ENCODE peak calls at places on chromosomes 1 and 21, in four cellular contexts. One of them, this sample, is unnamed.

GRCh38 chr1:51671527-51672325 is 54.8 kb downstream of the OSBPL9 start:
- DNase-seq in fibroblast of mammary gland: peak; percentile 72
- DNase-seq in heart right ventricle: no peak
- DNase-seq in NCI-H226: peak; percentile 78
- DNase-seq in this sample: no peak

GRCh38 chr1:22268327-22268726 is 125.4 kb upstream of the WNT4 start:
- DNase-seq in fibroblast of mammary gland: no peak
- DNase-seq in heart right ventricle: no peak
- DNase-seq in NCI-H226: no peak
- DNase-seq in this sample: no peak

GRCh38 chr1:29677028-29678024 is 441.0 kb downstream of the PTPRU start:
- DNase-seq in fibroblast of mammary gland: no peak
- DNase-seq in heart right ventricle: no peak
- DNase-seq in NCI-H226: no peak
- DNase-seq in this sample: peak; percentile 15

GRCh38 chr1:229059671-229060079 is 211.2 kb upstream of the RAB4A start:
- DNase-seq in fibroblast of mammary gland: peak; percentile 81
- DNase-seq in heart right ventricle: peak; percentile 46
- DNase-seq in NCI-H226: no peak
- DNase-seq in this sample: peak; percentile 9

GRCh38 chr1:212290608-212291007 is 5.4 kb downstream of the PPP2R5A start:
- DNase-seq in fibroblast of mammary gland: peak; percentile 25
- DNase-seq in heart right ventricle: no peak
- DNase-seq in NCI-H226: peak; percentile 18
- DNase-seq in this sample: no peak

GRCh38 chr1:241406421-241406820 is 49.4 kb upstream of the RGS7 start:
- DNase-seq in fibroblast of mammary gland: no peak
- DNase-seq in heart right ventricle: no peak
- DNase-seq in NCI-H226: no peak
- DNase-seq in this sample: no peak

GRCh38 chr1:29122662-29122986 is 1.1 kb downstream of the TMEM200B start:
- DNase-seq in fibroblast of mammary gland: peak; percentile 87
- DNase-seq in heart right ventricle: peak; percentile 73
- DNase-seq in NCI-H226: peak; percentile 71
- DNase-seq in this sample: peak; percentile 86

GRCh38 chr1:89688607-89689006 is 55.7 kb downstream of the LRRC8C start:
- DNase-seq in fibroblast of mammary gland: peak; percentile 36
- DNase-seq in heart right ventricle: no peak
- DNase-seq in NCI-H226: no peak
- DNase-seq in this sample: no peak

GRCh38 chr1:192763243-192763642 is 45.6 kb upstream of the RGS2 start:
- DNase-seq in fibroblast of mammary gland: peak; percentile 54
- DNase-seq in heart right ventricle: no peak
- DNase-seq in NCI-H226: peak; percentile 60
- DNase-seq in this sample: peak; percentile 6

GRCh38 chr21:46585191-46585953 is 19.5 kb downstream of the S100B start:
- DNase-seq in fibroblast of mammary gland: no peak
- DNase-seq in heart right ventricle: no peak
- DNase-seq in NCI-H226: no peak
- DNase-seq in this sample: no peak

GRCh38 chr1:58780586-58781452 is 3.0 kb downstream of the JUN start:
- DNase-seq in fibroblast of mammary gland: no peak
- DNase-seq in heart right ventricle: no peak
- DNase-seq in NCI-H226: no peak
- DNase-seq in this sample: peak; percentile 34

GRCh38 chr1:184028854-184029623 is 8.5 kb downstream of the COLGALT2 start:
- DNase-seq in fibroblast of mammary gland: no peak
- DNase-seq in heart right ventricle: peak; percentile 43
- DNase-seq in NCI-H226: no peak
- DNase-seq in this sample: no peak

GRCh38 chr1:226654508-226655124 is 84.5 kb downstream of the ITPKB start:
- DNase-seq in fibroblast of mammary gland: no peak
- DNase-seq in heart right ventricle: no peak
- DNase-seq in NCI-H226: no peak
- DNase-seq in this sample: no peak

GRCh38 chr1:41512701-41513387 is 28.4 kb upstream of the EDN2 start:
- DNase-seq in fibroblast of mammary gland: no peak
- DNase-seq in heart right ventricle: no peak
- DNase-seq in NCI-H226: no peak
- DNase-seq in this sample: no peak

GRCh38 chr1:71298633-71299032 is 217.8 kb upstream of the ZRANB2 start:
- DNase-seq in fibroblast of mammary gland: peak; percentile 40
- DNase-seq in heart right ventricle: no peak
- DNase-seq in NCI-H226: peak; percentile 42
- DNase-seq in this sample: peak; percentile 25

GRCh38 chr1:31760901-31761470 is 3.2 kb downstream of the ADGRB2 start:
- DNase-seq in fibroblast of mammary gland: peak; percentile 51
- DNase-seq in heart right ventricle: peak; percentile 60
- DNase-seq in NCI-H226: peak; percentile 43
- DNase-seq in this sample: peak; percentile 65

GRCh38 chr1:108068141-108068540 is 103.2 kb upstream of the VAV3 start:
- DNase-seq in fibroblast of mammary gland: no peak
- DNase-seq in heart right ventricle: no peak
- DNase-seq in NCI-H226: peak; percentile 83
- DNase-seq in this sample: no peak

GRCh38 chr1:55214903-55215193 is 316 bp downstream of the USP24 start:
- DNase-seq in fibroblast of mammary gland: peak; percentile 35
- DNase-seq in heart right ventricle: peak; percentile 42
- DNase-seq in NCI-H226: no peak
- DNase-seq in this sample: peak; percentile 43

GRCh38 chr1:29709711-29710169 is 473.4 kb downstream of the PTPRU start:
- DNase-seq in fibroblast of mammary gland: peak; percentile 73
- DNase-seq in heart right ventricle: no peak
- DNase-seq in NCI-H226: peak; percentile 49
- DNase-seq in this sample: peak; percentile 65

GRCh38 chr1:3548156-3548893 is 63.0 kb downstream of the MEGF6 start:
- DNase-seq in fibroblast of mammary gland: peak; percentile 3
- DNase-seq in heart right ventricle: peak; percentile 37
- DNase-seq in NCI-H226: peak; percentile 60
- DNase-seq in this sample: peak; percentile 80

GRCh38 chr1:2448098-2448445 is 28.0 kb upstream of the PLCH2 start:
- DNase-seq in fibroblast of mammary gland: no peak
- DNase-seq in heart right ventricle: no peak
- DNase-seq in NCI-H226: no peak
- DNase-seq in this sample: no peak

GRCh38 chr1:158329807-158330206 is 1.5 kb downstream of the CD1B start:
- DNase-seq in fibroblast of mammary gland: no peak
- DNase-seq in heart right ventricle: no peak
- DNase-seq in NCI-H226: no peak
- DNase-seq in this sample: no peak

GRCh38 chr1:165144757-165145397 is 211.6 kb downstream of the LMX1A start:
- DNase-seq in fibroblast of mammary gland: peak; percentile 61
- DNase-seq in heart right ventricle: no peak
- DNase-seq in NCI-H226: peak; percentile 7
- DNase-seq in this sample: peak; percentile 61

GRCh38 chr1:30842698-30843354 is 65.7 kb downstream of the SDC3 start:
- DNase-seq in fibroblast of mammary gland: peak; percentile 42
- DNase-seq in heart right ventricle: no peak
- DNase-seq in NCI-H226: no peak
- DNase-seq in this sample: peak; percentile 40

GRCh38 chr1:218887141-218887925 is 286.3 kb upstream of the LYPLAL1 start:
- DNase-seq in fibroblast of mammary gland: no peak
- DNase-seq in heart right ventricle: no peak
- DNase-seq in NCI-H226: peak; percentile 8
- DNase-seq in this sample: no peak

GRCh38 chr1:154975409-154976205 is 1.1 kb downstream of the CKS1B start:
- DNase-seq in fibroblast of mammary gland: peak; percentile 55
- DNase-seq in heart right ventricle: peak; percentile 45
- DNase-seq in NCI-H226: peak; percentile 51
- DNase-seq in this sample: peak; percentile 55

GRCh38 chr1:23585321-23586022 is 26.2 kb upstream of the ID3 start:
- DNase-seq in fibroblast of mammary gland: peak; percentile 99
- DNase-seq in heart right ventricle: no peak
- DNase-seq in NCI-H226: peak; percentile 86
- DNase-seq in this sample: peak; percentile 99

GRCh38 chr1:54791880-54792522 is 9.1 kb downstream of the TTC22 start:
- DNase-seq in fibroblast of mammary gland: peak; percentile 62
- DNase-seq in heart right ventricle: no peak
- DNase-seq in NCI-H226: no peak
- DNase-seq in this sample: no peak

GRCh38 chr1:112934562-112934952 is 21.4 kb downstream of the SLC16A1 start:
- DNase-seq in fibroblast of mammary gland: peak; percentile 17
- DNase-seq in heart right ventricle: no peak
- DNase-seq in NCI-H226: no peak
- DNase-seq in this sample: no peak

GRCh38 chr1:2049517-2050481 is at the start of gene PRKCZ:
- DNase-seq in fibroblast of mammary gland: no peak
- DNase-seq in heart right ventricle: peak; percentile 79
- DNase-seq in NCI-H226: peak; percentile 91
- DNase-seq in this sample: no peak

GRCh38 chr1:40476924-40477679 is at the start of gene ZFP69:
- DNase-seq in fibroblast of mammary gland: peak; percentile 52
- DNase-seq in heart right ventricle: peak; percentile 81
- DNase-seq in NCI-H226: peak; percentile 43
- DNase-seq in this sample: peak; percentile 58

GRCh38 chr1:177172331-177172730 is 1.6 kb downstream of the BRINP2 start:
- DNase-seq in fibroblast of mammary gland: no peak
- DNase-seq in heart right ventricle: no peak
- DNase-seq in NCI-H226: no peak
- DNase-seq in this sample: no peak

GRCh38 chr1:59926381-59927243 is at the start of gene CYP2J2:
- DNase-seq in fibroblast of mammary gland: peak; percentile 8
- DNase-seq in heart right ventricle: peak; percentile 70
- DNase-seq in NCI-H226: no peak
- DNase-seq in this sample: peak; percentile 14

This sample was measured in AG10803.